ENCODE peak calls at places on chromosomes 5 and 9, in six cellular contexts. J is stimulated activated CD4-positive, alpha-beta T cell treated with anti-CD3 and anti-CD28 coated beads, Interleukin-1b, Interleukin-23, amount 100 ng/mL, for 1 hour; D is NCI-H345; A is activated CD4-positive, CD25-positive, alpha-beta regulatory T cell treated with anti-CD3 and anti-CD28 coated beads, Interleukin-2, amount 50 U/mL, for 72 hours; I is naive B cell; U is hypothalamus. Z is an unnamed sample.

GRCh38 chr9:127058645-127059021 is 63.8 kb downstream of the ANGPTL2 start:
- DNase-seq in D (no peak), J (no peak), A (no peak), I (no peak), U (no peak), Z (no peak)

GRCh38 chr9:91248707-91249106 is 113.0 kb downstream of the AUH start:
- DNase-seq in J (no peak), U (no peak), A (no peak), D (no peak), I (no peak), Z (no peak)

GRCh38 chr9:88355166-88355565 is 33.1 kb upstream of the SPIN1 start:
- DNase-seq in A (no peak), J (no peak), U (no peak), I (no peak), D (no peak), Z (no peak)

GRCh38 chr5:142841511-142842255 is 71.5 kb downstream of the ARHGAP26 start:
- DNase-seq in J (no peak), I (no peak), U (no peak), A (no peak), D (no peak), Z (no peak)

GRCh38 chr5:66554211-66554610 is 42.0 kb upstream of the MAST4 start:
- DNase-seq in J (no peak), U (no peak), D (no peak), I (peak), A (no peak), Z (no peak)

GRCh38 chr9:85502815-85503643 is 238.7 kb downstream of the AGTPBP1 start:
- DNase-seq in I (no peak), U (no peak), A (no peak), J (no peak), D (no peak), Z (no peak)

GRCh38 chr5:180619563-180619915 is 28.2 kb upstream of the SCGB3A1 start:
- DNase-seq in J (no peak), D (no peak), A (no peak), U (no peak), I (no peak), Z (no peak)

GRCh38 chr9:91066042-91066415 is 264.4 kb downstream of the SYK start:
- DNase-seq in U (no peak), I (no peak), D (no peak), A (no peak), J (no peak), Z (no peak)

GRCh38 chr5:10595678-10596309 is 31.9 kb downstream of the ANKRD33B start:
- DNase-seq in A (no peak), D (no peak), I (no peak), J (no peak), U (no peak), Z (peak)

GRCh38 chr5:66830636-66831035 is 234.4 kb downstream of the MAST4 start:
- DNase-seq in U (no peak), J (no peak), A (no peak), I (no peak), D (no peak), Z (no peak)

GRCh38 chr9:95815961-95816360 is 59.5 kb upstream of the ERCC6L2 start:
- DNase-seq in D (no peak), A (no peak), I (no peak), J (no peak), U (no peak), Z (no peak)

GRCh38 chr9:127183814-127184582 is 61.6 kb upstream of the ANGPTL2 start:
- DNase-seq in A (no peak), J (no peak), I (no peak), D (no peak), U (no peak), Z (peak)

GRCh38 chr5:151414536-151414935 is 32.9 kb upstream of the SLC36A1 start:
- DNase-seq in A (no peak), I (no peak), J (no peak), U (no peak), D (no peak), Z (no peak)

GRCh38 chr5:7418276-7418675 is 22.3 kb downstream of the ADCY2 start:
- DNase-seq in D (no peak), U (no peak), J (no peak), A (no peak), I (no peak), Z (no peak)

GRCh38 chr5:129921204-129921603 is 16.9 kb downstream of the CHSY3 start:
- DNase-seq in D (no peak), U (no peak), J (no peak), I (no peak), A (no peak), Z (no peak)

GRCh38 chr5:36017004-36017403 is 25.8 kb upstream of the UGT3A1 start:
- DNase-seq in U (no peak), A (no peak), J (no peak), I (no peak), D (no peak), Z (no peak)

GRCh38 chr5:159965031-159965837 is 43.7 kb upstream of the TTC1 start:
- DNase-seq in D (no peak), A (no peak), J (no peak), I (no peak), U (no peak), Z (no peak)

GRCh38 chr9:130698514-130698913 is 4.9 kb downstream of the EXOSC2 start:
- DNase-seq in J (no peak), A (no peak), D (no peak), I (no peak), U (no peak), Z (no peak)

GRCh38 chr9:13688223-13688989 is 408.9 kb upstream of the MPDZ start:
- DNase-seq in A (no peak), U (no peak), D (no peak), J (no peak), I (no peak), Z (no peak)

GRCh38 chr9:128276574-128277270 is 646 bp downstream of the SWI5 start:
- DNase-seq in I (no peak), A (no peak), U (no peak), J (no peak), D (peak), Z (no peak)

GRCh38 chr5:164235176-164235914 is 729.9 kb downstream of the MAT2B start:
- DNase-seq in I (no peak), U (no peak), A (no peak), J (no peak), D (no peak), Z (no peak)

GRCh38 chr9:122020398-122020797 is 72.7 kb downstream of the TTLL11 start:
- DNase-seq in A (no peak), U (no peak), J (no peak), D (no peak), I (no peak), Z (no peak)

GRCh38 chr5:107215581-107215980 is 455.2 kb downstream of the EFNA5 start:
- DNase-seq in U (no peak), D (no peak), J (no peak), A (no peak), I (no peak), Z (no peak)

GRCh38 chr5:119275146-119275872 is 80.5 kb upstream of the TNFAIP8 start:
- DNase-seq in A (no peak), I (no peak), U (no peak), J (no peak), D (no peak), Z (no peak)

GRCh38 chr5:12017037-12017436 is 112.8 kb upstream of the CTNND2 start:
- DNase-seq in D (no peak), I (no peak), U (no peak), A (no peak), J (no peak), Z (no peak)

GRCh38 chr5:176621661-176622079 is 8.7 kb downstream of the SNCB start:
- DNase-seq in U (no peak), A (no peak), I (no peak), J (no peak), D (no peak), Z (peak)

GRCh38 chr5:28403846-28404245 is 1365.5 kb upstream of the CDH9 start:
- DNase-seq in U (no peak), A (no peak), J (no peak), I (no peak), D (peak), Z (no peak)

GRCh38 chr5:76457685-76458491 is 54.8 kb downstream of the IQGAP2 start:
- DNase-seq in U (no peak), A (no peak), D (no peak), I (no peak), J (no peak), Z (no peak)

GRCh38 chr9:133927041-133927440 is 65.1 kb downstream of the VAV2 start:
- DNase-seq in D (no peak), J (no peak), I (no peak), A (no peak), U (no peak), Z (no peak)

GRCh38 chr5:172163346-172163745 is 24.7 kb downstream of the STK10 start:
- DNase-seq in I (no peak), A (no peak), D (no peak), J (no peak), U (no peak), Z (no peak)

GRCh38 chr9:136173648-136174290 is 31.2 kb downstream of the LHX3 start:
- DNase-seq in I (no peak), A (no peak), U (no peak), J (no peak), D (no peak), Z (no peak)

GRCh38 chr5:144139586-144139985 is 30.9 kb downstream of the YIPF5 start:
- DNase-seq in A (no peak), D (no peak), J (no peak), I (no peak), U (no peak), Z (no peak)

GRCh38 chr9:14214065-14214684 is 99.8 kb downstream of the NFIB start:
- DNase-seq in J (no peak), A (no peak), D (no peak), I (no peak), U (no peak), Z (no peak)

GRCh38 chr5:180775624-180776023 is 27.0 kb downstream of the MGAT1 start:
- DNase-seq in U (no peak), J (no peak), I (no peak), A (no peak), D (no peak), Z (no peak)

Z was measured in RWPE2.